ENCODE peak calls at places on chromosome 20, in five cellular contexts. T is left ventricle myocardium inferior, S is GM23338, C is IMR-90, Y is tibial artery. P is an unnamed sample.

GRCh38 chr20:8095648-8096572 is 36.2 kb upstream of the PLCB1 start:
- DNase-seq in C (peak), S (no peak), Y (no peak), T (no peak), P (no peak)

GRCh38 chr20:49887251-49887827 is 28.0 kb downstream of the SPATA2 start:
- DNase-seq in C (peak), T (no peak), Y (peak), S (no peak), P (no peak)

GRCh38 chr20:54178256-54178655 is 4.5 kb upstream of the CYP24A1 start:
- DNase-seq in T (no peak), Y (no peak), S (no peak), C (no peak), P (no peak)

GRCh38 chr20:11467436-11467835 is 450.3 kb upstream of the BTBD3 start:
- DNase-seq in C (no peak), T (no peak), Y (no peak), S (no peak), P (no peak)

GRCh38 chr20:49426873-49427272 is 55.6 kb downstream of the KCNB1 start:
- DNase-seq in Y (no peak), S (no peak), T (no peak), C (no peak), P (no peak)

GRCh38 chr20:19460386-19460785 is 247.9 kb downstream of the SLC24A3 start:
- DNase-seq in S (no peak), C (peak), Y (no peak), T (no peak), P (no peak)

GRCh38 chr20:32972181-32973076 is 31.8 kb downstream of the SUN5 start:
- DNase-seq in Y (peak), C (no peak), S (peak), T (no peak), P (no peak)

GRCh38 chr20:51738877-51739447 is 29.2 kb downstream of the ATP9A start:
- DNase-seq in S (no peak), Y (no peak), T (no peak), C (no peak), P (no peak)

GRCh38 chr20:47665221-47665991 is 119.9 kb downstream of the SULF2 start:
- DNase-seq in C (no peak), T (no peak), S (no peak), Y (peak), P (no peak)

GRCh38 chr20:51136326-51136725 is 113.4 kb upstream of the KCNG1 start:
- DNase-seq in T (no peak), C (no peak), S (no peak), Y (no peak), P (no peak)

GRCh38 chr20:24764825-24765224 is 184.2 kb upstream of the CST7 start:
- DNase-seq in C (no peak), Y (peak), T (no peak), S (no peak), P (no peak)

GRCh38 chr20:57316795-57317201 is 12.8 kb upstream of the SPO11 start:
- DNase-seq in S (no peak), T (no peak), Y (no peak), C (no peak), P (no peak)

GRCh38 chr20:43669332-43669731 is 2.4 kb downstream of the MYBL2 start:
- DNase-seq in T (no peak), C (peak), Y (no peak), S (no peak), P (no peak)

GRCh38 chr20:53664121-53664520 is 70.5 kb upstream of the ZNF217 start:
- DNase-seq in C (no peak), S (no peak), Y (no peak), T (no peak), P (no peak)

GRCh38 chr20:50628326-50628725 is 63.0 kb downstream of the RIPOR3 start:
- DNase-seq in C (no peak), T (no peak), S (no peak), Y (no peak), P (no peak)

GRCh38 chr20:57991211-57991841 is 237.1 kb downstream of the ANKRD60 start:
- DNase-seq in C (no peak), T (no peak), S (no peak), Y (no peak), P (no peak)

GRCh38 chr20:49267327-49267726 is 10.5 kb downstream of the ZNFX1 start:
- DNase-seq in C (no peak), T (no peak), S (no peak), Y (no peak), P (no peak)

GRCh38 chr20:19945732-19946670 is 71.2 kb upstream of the NAA20 start:
- DNase-seq in S (no peak), C (no peak), Y (no peak), T (peak), P (no peak)

GRCh38 chr20:46220808-46221207 is 87.5 kb downstream of the CDH22 start:
- DNase-seq in C (no peak), T (no peak), S (peak), Y (no peak), P (no peak)

GRCh38 chr20:45470939-45471338 is 1.4 kb downstream of the WFDC2 start:
- DNase-seq in Y (no peak), S (peak), C (no peak), T (no peak), P (peak)

GRCh38 chr20:44644384-44645131 is 6.9 kb downstream of the ADA start:
- DNase-seq in S (no peak), T (no peak), C (no peak), Y (no peak), P (no peak)

GRCh38 chr20:1265916-1266166 is 253 bp upstream of the SNPH start:
- DNase-seq in C (no peak), Y (no peak), T (no peak), S (no peak), P (no peak)
- H3K27ac ChIP-seq in C (peak), Y (peak), T (peak), S (no peak), P (no peak)

GRCh38 chr20:63451821-63452220 is 20.6 kb downstream of the KCNQ2 start:
- DNase-seq in T (no peak), Y (no peak), S (no peak), C (no peak), P (no peak)

GRCh38 chr20:63454729-63455567 is 17.5 kb downstream of the KCNQ2 start:
- DNase-seq in T (no peak), S (no peak), Y (no peak), C (no peak), P (peak)

GRCh38 chr20:63452341-63453028 is 20.0 kb downstream of the KCNQ2 start:
- DNase-seq in S (no peak), T (no peak), C (no peak), Y (no peak), P (no peak)

GRCh38 chr20:63455568-63455859 is 16.9 kb downstream of the KCNQ2 start:
- DNase-seq in T (no peak), C (no peak), S (no peak), Y (no peak), P (no peak)

DNA sequence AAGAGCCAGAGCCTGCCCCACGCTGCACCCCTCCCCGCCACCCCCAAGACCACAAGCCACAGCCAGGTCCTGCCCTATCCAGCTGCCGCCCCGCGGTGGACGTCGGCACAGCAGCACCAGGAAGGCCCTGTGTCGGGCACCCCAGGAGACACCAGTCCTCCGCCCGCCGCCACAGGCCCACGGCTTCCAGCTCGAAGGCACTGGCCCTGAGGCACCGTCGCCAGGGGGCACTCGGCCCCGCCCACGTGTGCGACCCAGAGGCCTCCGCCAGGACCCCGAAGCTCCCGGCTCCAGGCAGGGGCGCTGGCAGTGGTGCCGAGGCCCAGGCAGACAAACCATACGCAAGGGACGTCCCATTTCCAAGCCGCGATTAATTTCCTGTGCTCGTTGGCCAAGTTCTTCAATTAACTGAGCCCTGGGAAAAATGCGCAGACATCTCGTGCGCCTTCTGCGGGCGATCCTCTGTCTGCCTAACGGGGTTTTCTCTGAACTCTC is 19.4 kb downstream of the KCNQ2 start:
- DNase-seq in S (peak), T (no peak), C (no peak), Y (no peak), P (no peak)
- TF ChIP-seq CTCF in S (peak), T (peak), C (no peak), Y (no peak), P (no peak)

DNA sequence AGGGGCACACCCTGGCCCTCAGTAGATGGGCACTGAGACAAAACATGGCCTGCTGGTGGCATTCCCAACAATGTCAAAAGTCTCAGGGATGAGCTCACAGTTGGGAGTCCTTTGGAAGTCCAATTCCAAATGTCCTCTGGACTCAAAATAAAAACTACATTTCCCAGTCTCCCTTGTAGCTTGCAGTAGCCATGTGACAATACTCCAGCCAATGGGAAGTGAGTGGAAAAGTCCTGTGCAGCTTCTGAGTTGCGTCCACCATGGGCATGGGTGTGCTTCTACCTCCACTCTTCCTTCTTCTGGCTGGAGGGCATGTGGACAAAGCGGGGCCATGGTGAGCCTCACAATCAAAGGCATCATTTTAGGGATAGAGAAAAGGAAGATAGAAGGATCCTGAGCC is 5.8 kb upstream of the ADAM33 start:
- DNase-seq in C (peak), T (no peak), S (peak), Y (no peak), P (peak)
- H3K27ac ChIP-seq in C (no peak), T (peak), S (no peak), Y (peak), P (no peak)

DNA sequence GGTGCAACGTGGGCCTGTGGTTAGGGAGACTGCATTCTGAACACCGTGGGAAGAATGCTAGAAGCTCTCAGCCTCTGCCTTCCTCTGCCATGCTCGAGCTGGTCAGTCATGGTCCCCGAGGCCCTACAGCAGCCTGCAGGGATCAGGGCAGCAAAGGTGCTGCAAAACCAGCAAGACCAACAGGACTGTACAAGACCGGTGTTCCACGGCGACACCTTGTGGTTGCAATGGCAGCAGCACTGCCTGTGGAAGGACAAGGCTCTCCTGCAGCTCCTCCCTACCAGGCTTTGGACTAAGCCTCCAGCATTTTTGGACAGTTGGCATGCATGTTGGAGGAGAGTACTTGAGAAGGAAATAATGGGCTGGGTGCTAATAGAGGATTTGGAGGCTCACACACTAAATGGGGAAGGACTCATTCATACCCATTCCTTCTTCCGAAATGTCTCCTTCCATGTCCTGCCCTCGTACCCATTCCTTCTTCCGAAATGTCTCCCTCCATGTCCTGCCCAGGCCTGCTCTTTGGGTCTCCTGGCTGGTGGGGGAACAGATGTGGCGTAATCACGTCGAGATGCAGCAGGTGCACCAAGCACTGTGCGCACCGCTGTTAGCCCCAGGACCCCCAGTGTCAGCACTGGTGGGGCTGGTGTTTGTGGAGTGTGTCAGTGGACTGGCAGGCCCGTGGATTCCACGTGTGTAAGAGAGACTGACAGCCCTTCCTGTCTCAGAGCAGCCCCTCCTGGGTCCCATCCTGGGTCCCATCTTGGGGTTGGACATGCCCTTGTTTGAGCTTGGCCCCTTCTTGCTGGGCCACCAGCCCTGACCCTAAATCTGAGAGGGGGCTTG is 18.6 kb upstream of the MYT1 start:
- DNase-seq in S (peak), Y (peak), C (no peak), T (no peak), P (no peak)
- TF ChIP-seq CTCF in S (peak), Y (no peak), C (peak), T (no peak), P (no peak)

GRCh38 chr20:37379967-37380828 is 34.3 kb downstream of the SRC start:
- DNase-seq in S (no peak), C (peak), T (no peak), Y (no peak), P (no peak)

GRCh38 chr20:37381621-37382538 is 35.9 kb downstream of the SRC start:
- DNase-seq in S (no peak), T (no peak), Y (peak), C (no peak), P (no peak)

GRCh38 chr20:37382539-37383120 is 36.7 kb downstream of the SRC start:
- DNase-seq in Y (no peak), T (no peak), C (no peak), S (no peak), P (no peak)

GRCh38 chr20:37378785-37379598 is 33.1 kb downstream of the SRC start:
- DNase-seq in Y (peak), C (peak), S (peak), T (no peak), P (no peak)

GRCh38 chr20:37380864-37381579 is 35.1 kb downstream of the SRC start:
- DNase-seq in C (no peak), S (no peak), T (no peak), Y (no peak), P (no peak)
- H3K27ac ChIP-seq in C (no peak), S (no peak), T (no peak), Y (no peak), P (no peak)